ENCODE peak calls at places on chromosome 19, in seven cellular contexts. C, N, O, E, D, F and W are unnamed samples.

GRCh38 chr19:44447864-44448674 is at the start of gene ZNF229:
- DNase-seq in C (peak), N (peak), O (peak), E (peak), D (peak), F (peak), W (peak)

GRCh38 chr19:29923653-29924052 is 18.4 kb upstream of the URI1 start:
- DNase-seq in C (no peak), N (no peak), O (no peak), E (no peak), D (no peak), F (no peak), W (no peak)

GRCh38 chr19:45471866-45472556 is 4.2 kb downstream of the FOSB start:
- DNase-seq in C (no peak), N (no peak), O (no peak), E (peak), D (no peak), F (no peak), W (no peak)

GRCh38 chr19:49973987-49974386 is 13.0 kb upstream of the SIGLEC11 start:
- DNase-seq in C (no peak), N (no peak), O (no peak), E (no peak), D (no peak), F (no peak), W (no peak)

GRCh38 chr19:12791345-12792047 is at the start of gene JUNB:
- DNase-seq in C (peak), N (peak), O (peak), E (peak), D (peak), F (peak), W (peak)

GRCh38 chr19:18373892-18374629 is 11.9 kb upstream of the GDF15 start:
- DNase-seq in C (peak), N (peak), O (peak), E (peak), D (peak), F (peak), W (peak)

GRCh38 chr19:50181121-50181520 is 18.0 kb upstream of the IZUMO2 start:
- DNase-seq in C (no peak), N (no peak), O (no peak), E (no peak), D (no peak), F (no peak), W (no peak)

GRCh38 chr19:49145485-49146407 is 9.4 kb downstream of the HRC start:
- DNase-seq in C (peak), N (peak), O (peak), E (peak), D (peak), F (peak), W (no peak)

GRCh38 chr19:51181377-51181912 is 39.3 kb downstream of the SIGLEC7 start:
- DNase-seq in C (no peak), N (no peak), O (no peak), E (no peak), D (no peak), F (no peak), W (no peak)

GRCh38 chr19:18208098-18208951 is 4.5 kb upstream of the RAB3A start:
- DNase-seq in C (no peak), N (peak), O (no peak), E (peak), D (peak), F (peak), W (no peak)

GRCh38 chr19:33063356-33064116 is 1.2 kb downstream of the RHPN2 start:
- DNase-seq in C (no peak), N (no peak), O (peak), E (peak), D (peak), F (peak), W (no peak)

GRCh38 chr19:14248578-14249011 is 42.6 kb upstream of the ADGRL1 start:
- DNase-seq in C (peak), N (peak), O (peak), E (peak), D (peak), F (peak), W (no peak)

GRCh38 chr19:35901854-35902661 is at the start of gene HCST:
- DNase-seq in C (no peak), N (peak), O (no peak), E (no peak), D (peak), F (no peak), W (peak)

GRCh38 chr19:39906283-39906682 is 28.2 kb downstream of the FCGBP start:
- DNase-seq in C (no peak), N (no peak), O (no peak), E (no peak), D (no peak), F (no peak), W (no peak)

GRCh38 chr19:16139752-16140151 is 3.7 kb upstream of the HSH2D start:
- DNase-seq in C (no peak), N (no peak), O (no peak), E (no peak), D (no peak), F (no peak), W (no peak)

GRCh38 chr19:29193116-29193515 is 19.8 kb downstream of the UQCRFS1 start:
- DNase-seq in C (no peak), N (no peak), O (no peak), E (no peak), D (no peak), F (no peak), W (no peak)

GRCh38 chr19:17001603-17002183 is 24.9 kb downstream of the CPAMD8 start:
- DNase-seq in C (no peak), N (no peak), O (no peak), E (no peak), D (no peak), F (no peak), W (no peak)

GRCh38 chr19:43634516-43634876 is 5.2 kb downstream of the CADM4 start:
- DNase-seq in C (no peak), N (no peak), O (no peak), E (peak), D (no peak), F (no peak), W (no peak)

GRCh38 chr19:497861-498590 is 1.7 kb downstream of the MADCAM1 start:
- DNase-seq in C (no peak), N (no peak), O (no peak), E (no peak), D (no peak), F (no peak), W (no peak)

GRCh38 chr19:18006895-18007604 is 920 bp upstream of the ARRDC2 start:
- DNase-seq in C (peak), N (peak), O (peak), E (peak), D (peak), F (peak), W (peak)

GRCh38 chr19:31838163-31838798 is 489.0 kb upstream of the TSHZ3 start:
- DNase-seq in C (no peak), N (peak), O (no peak), E (peak), D (no peak), F (no peak), W (no peak)

GRCh38 chr19:40542197-40542859 is 34.3 kb upstream of the SHKBP1 start:
- DNase-seq in C (no peak), N (no peak), O (no peak), E (peak), D (no peak), F (no peak), W (no peak)

GRCh38 chr19:13610042-13610691 is 103.9 kb upstream of the CACNA1A start:
- DNase-seq in C (no peak), N (no peak), O (peak), E (no peak), D (peak), F (no peak), W (no peak)

DNA sequence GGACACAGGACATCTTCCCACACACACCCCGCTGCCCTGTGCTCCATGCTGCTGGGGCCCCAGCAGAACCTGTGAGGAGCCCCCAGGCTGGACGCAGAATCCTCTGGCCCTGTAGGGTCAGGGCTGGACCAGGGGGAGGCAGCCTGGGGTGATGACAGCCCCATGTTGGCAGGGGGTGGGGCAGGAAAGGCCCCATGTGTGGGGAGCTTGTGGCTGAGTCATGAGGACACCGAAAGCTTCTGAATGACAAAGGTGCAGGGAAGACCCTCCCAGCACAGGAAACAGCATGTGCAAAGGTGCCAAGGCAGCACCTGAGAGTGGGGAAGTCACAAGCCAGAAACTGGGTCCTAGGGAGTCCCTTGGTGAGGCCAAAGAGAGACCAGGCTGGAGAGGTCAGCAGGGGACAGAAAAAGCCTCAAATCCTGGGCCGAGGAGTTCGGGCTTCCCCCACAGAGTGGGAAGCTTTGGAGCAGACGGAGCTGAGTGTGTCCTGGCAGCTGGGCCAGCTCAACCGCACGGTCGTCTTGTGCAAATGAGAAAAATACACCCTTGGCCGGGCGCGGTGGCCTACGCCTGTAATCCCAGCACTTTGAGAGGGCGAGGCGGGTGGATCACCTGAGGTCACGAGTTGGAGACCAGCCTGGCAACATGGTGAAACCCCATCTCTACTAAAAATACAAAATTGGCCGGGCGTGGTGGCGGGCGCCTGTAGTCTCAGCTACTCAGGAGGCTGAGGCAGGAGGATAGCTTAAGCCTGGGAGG is 17.5 kb downstream of the ATP8B3 start:
- DNase-seq in C (no peak), N (no peak), O (no peak), E (no peak), D (no peak), F (no peak), W (no peak)
- TF ChIP-seq CTCF in C (no peak), N (no peak), O (no peak), E (no peak), D (no peak), F (no peak), W (no peak)

GRCh38 chr19:55654833-55655647 is at the start of gene U2AF2:
- DNase-seq in C (peak), N (no peak), O (peak), E (peak), D (peak), F (peak), W (peak)
- TF ChIP-seq CTCF in C (no peak), N (no peak), O (no peak), E (no peak), D (no peak), F (no peak), W (no peak)

DNA sequence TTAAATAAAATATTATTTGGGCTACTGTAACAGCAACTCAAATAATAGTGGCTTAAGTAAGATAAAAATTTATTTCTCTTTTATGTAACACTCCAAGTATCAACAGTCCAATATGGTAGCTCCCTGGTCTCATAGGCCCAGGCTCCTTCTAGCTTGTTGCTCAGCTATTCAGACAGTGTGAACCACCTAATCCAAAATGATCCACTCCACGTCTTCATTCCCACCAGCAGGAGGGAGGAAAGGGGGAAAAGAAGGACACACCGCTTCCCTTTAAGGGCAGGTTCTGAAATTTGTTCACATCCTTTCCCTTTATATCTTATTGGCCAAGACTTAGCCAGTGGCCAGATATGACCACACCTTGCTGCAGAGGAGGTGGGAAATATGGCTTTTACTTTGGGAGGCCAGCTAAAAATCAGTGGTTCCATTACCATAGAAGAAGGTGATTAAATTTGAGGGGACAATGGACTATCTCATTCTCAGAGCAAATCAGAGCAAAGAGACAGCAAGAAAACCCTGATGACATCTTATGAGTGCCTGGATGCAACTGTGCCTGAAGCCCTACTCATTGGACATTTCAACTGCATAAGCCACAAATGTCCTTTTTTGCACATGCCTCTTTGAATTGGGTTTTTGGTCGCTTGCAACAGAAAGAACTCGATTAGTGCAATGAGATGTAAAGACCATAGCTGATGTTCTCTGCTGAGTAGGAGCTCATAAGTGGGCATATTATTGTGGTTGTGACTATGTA is 7.0 kb upstream of the EPOR start:
- DNase-seq in C (no peak), N (no peak), O (no peak), E (no peak), D (peak), F (no peak), W (no peak)
- TF ChIP-seq CTCF in C (no peak), N (no peak), O (no peak), E (no peak), D (no peak), F (no peak), W (no peak)

GRCh38 chr19:37991841-37992248 is 84.8 kb downstream of the SIPA1L3 start:
- DNase-seq in C (no peak), N (no peak), O (no peak), E (no peak), D (peak), F (no peak), W (peak)

GRCh38 chr19:37992761-37993160 is 85.8 kb downstream of the SIPA1L3 start:
- DNase-seq in C (no peak), N (no peak), O (no peak), E (no peak), D (no peak), F (no peak), W (no peak)

GRCh38 chr19:37990362-37990761 is 83.4 kb downstream of the SIPA1L3 start:
- DNase-seq in C (no peak), N (no peak), O (no peak), E (no peak), D (peak), F (no peak), W (peak)

GRCh38 chr19:37989855-37990254 is 82.8 kb downstream of the SIPA1L3 start:
- DNase-seq in C (no peak), N (no peak), O (no peak), E (no peak), D (peak), F (no peak), W (no peak)

GRCh38 chr19:37991176-37991835 is 84.3 kb downstream of the SIPA1L3 start:
- DNase-seq in C (no peak), N (no peak), O (no peak), E (no peak), D (no peak), F (no peak), W (no peak)
- TF ChIP-seq CTCF in C (no peak), N (no peak), O (no peak), E (no peak), D (no peak), F (no peak), W (no peak)

GRCh38 chr19:46972301-46972700 is 47.3 kb upstream of the NPAS1 start:
- DNase-seq in C (no peak), N (no peak), O (no peak), E (no peak), D (no peak), F (no peak), W (no peak)
- TF ChIP-seq CTCF in C (no peak), N (no peak), O (no peak), E (no peak), D (no peak), F (no peak), W (no peak)

DNA sequence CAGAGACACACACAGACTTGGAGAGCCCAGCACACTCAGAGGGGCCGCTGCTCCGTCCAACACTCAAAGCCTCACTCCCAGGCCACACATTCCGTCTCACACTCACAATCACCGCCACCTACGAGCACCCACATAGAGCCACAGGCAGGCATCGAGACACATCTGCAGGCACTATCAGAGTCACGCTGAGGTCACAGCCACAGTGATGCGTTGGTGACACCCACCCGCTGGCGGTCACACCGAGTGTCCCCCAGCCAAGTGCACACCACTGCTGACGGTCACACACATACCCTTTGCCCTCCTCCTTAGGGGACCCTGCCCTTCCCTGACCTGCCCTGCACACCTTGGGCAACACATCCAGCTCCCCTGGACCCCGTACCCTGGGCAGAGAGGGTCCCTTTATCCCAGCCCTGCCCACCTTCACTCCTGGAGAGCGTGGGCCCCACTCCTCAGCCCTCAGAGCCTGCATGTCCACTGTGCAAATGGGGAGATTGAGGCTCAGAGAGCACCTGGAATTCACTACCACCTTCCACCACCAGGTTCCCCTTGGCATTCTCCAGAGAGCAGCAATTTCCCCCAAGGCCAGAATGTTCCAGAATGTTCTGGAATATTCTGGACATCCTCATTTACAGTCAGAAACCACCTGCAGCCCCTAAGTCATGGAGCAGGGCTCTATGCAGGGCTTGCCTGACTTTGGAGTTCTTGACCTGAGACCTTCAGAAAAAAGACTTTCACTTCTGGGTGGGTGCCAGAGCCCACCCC is 5.4 kb downstream of the FUT5 start:
- DNase-seq in C (no peak), N (no peak), O (no peak), E (no peak), D (no peak), F (no peak), W (no peak)
- TF ChIP-seq CTCF in C (peak), N (peak), O (peak), E (no peak), D (peak), F (peak), W (peak)

DNA sequence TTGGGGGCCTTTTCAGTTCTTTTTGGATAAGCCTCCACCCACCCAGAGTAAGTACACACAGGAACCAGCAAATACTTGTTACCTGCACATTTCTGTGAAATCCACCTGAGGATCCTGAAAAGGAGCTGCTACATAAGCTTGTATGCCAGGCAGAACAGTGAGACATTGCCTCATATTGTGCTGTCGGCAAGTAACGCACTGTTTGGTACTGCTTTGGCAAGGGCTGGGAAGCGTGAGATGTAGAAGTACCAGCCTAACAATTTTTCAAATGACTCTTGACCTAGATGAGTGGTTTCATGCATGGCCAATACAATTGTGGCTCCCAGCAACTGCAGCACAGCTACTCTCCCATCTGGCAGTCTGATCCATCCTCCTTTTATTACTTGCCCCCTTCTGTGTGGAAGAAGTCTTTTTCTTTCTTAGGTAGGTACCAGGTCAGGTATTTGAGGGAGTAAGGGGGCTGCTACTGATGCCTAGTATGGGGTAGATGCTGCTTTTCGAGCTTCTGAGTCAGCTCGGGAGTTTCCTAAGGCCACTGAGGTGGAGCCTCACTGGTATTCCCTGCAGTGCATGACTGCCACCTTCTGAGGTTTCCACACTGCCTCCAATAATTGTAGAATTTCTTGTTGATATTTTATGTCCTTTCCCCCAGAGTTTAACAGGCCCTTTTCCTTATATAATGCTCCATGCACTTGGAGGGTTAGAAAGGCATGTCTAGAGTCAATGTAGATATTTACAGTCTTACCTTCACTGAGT is 52.2 kb downstream of the ZNF737 start:
- DNase-seq in C (no peak), N (no peak), O (no peak), E (no peak), D (no peak), F (no peak), W (no peak)
- TF ChIP-seq CTCF in C (no peak), N (no peak), O (no peak), E (no peak), D (no peak), F (no peak), W (no peak)